ENCODE peak calls at places on chromosome 15, in eight cellular contexts. L is stomach; S is tibial artery; I is psoas muscle; R is A549; F is heart left ventricle; O is ascending aorta; J is CD8-positive, alpha-beta T cell. P is an unnamed sample. For H3K4me1, the result is how much of the 10 kb centered on the place peaks cover.

GRCh38 chr15:39580630-39581500 is at the start of gene THBS1:
- DNase-seq in L (peak), S (peak), I (peak), R (peak), F (peak), O (peak), J (peak), P (peak)

GRCh38 chr15:97875513-97876285 is 84.8 kb upstream of the ARRDC4 start:
- DNase-seq in L (no peak), S (no peak), I (no peak), R (no peak), F (peak), O (no peak), J (no peak), P (peak)

GRCh38 chr15:51460796-51461195 is 119.3 kb downstream of the GLDN start:
- DNase-seq in L (no peak), S (no peak), I (no peak), R (no peak), F (no peak), O (no peak), J (no peak), P (no peak)

GRCh38 chr15:58830556-58830955 is 59.5 kb downstream of the MINDY2 start:
- DNase-seq in L (no peak), S (no peak), I (no peak), R (no peak), F (no peak), O (no peak), J (no peak), P (no peak)

GRCh38 chr15:62999923-63000484 is 42.5 kb upstream of the TPM1 start:
- DNase-seq in L (no peak), S (no peak), I (no peak), R (no peak), F (peak), O (no peak), J (no peak), P (no peak)

GRCh38 chr15:39427705-39428104 is 153.2 kb upstream of the THBS1 start:
- DNase-seq in L (no peak), S (no peak), I (no peak), R (no peak), F (peak), O (no peak), J (no peak), P (no peak)

GRCh38 chr15:33098082-33099058 is 96.1 kb downstream of the FMN1 start:
- DNase-seq in L (no peak), S (no peak), I (no peak), R (no peak), F (no peak), O (no peak), J (no peak), P (no peak)

GRCh38 chr15:43169888-43170287 is 15.3 kb upstream of the CCNDBP1 start:
- DNase-seq in L (no peak), S (no peak), I (no peak), R (no peak), F (no peak), O (no peak), J (no peak), P (no peak)

GRCh38 chr15:62940755-62941361 is 101.7 kb upstream of the TPM1 start:
- DNase-seq in L (peak), S (peak), I (peak), R (peak), F (peak), O (peak), J (no peak), P (no peak)

GRCh38 chr15:28935316-28935715 is 49.5 kb downstream of the APBA2 start:
- DNase-seq in L (no peak), S (no peak), I (no peak), R (peak), F (no peak), O (no peak), J (peak), P (no peak)

DNA sequence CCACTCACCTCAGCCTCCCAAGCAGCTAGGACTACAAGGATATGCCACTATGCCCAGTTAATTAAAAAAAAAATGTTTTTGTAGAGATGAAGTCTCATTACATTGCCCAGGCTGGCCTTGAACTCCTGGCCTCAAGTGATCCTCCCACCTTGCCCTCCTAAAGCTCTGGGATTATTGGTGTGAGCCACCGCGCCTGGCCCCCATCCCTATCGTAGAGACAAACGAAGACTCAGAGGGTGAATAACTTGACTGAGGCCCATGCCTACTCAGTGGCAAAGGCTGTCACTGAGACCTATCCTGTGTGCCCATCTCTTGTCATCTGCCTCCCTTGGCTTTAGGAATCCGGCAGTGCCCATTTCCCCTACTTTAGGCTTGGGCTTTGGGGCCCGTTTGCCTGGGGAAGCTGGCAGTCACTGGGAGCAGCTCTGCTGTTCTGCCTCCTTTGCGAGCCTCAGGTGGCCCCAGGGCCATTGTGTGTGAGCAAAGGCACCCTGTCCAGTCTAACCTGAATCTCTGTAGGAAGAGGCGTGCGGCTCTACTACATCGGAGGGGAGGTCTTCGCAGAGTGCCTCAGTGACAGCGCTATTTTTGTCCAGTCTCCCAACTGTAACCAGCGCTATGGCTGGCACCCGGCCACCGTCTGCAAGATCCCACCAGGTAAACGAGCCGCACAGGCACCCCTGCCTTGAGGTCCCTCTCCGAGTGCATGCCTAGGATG is 70.1 kb downstream of the AAGAB start:
- DNase-seq in L (no peak), S (peak), I (no peak), R (no peak), F (no peak), O (peak), J (no peak), P (peak)
- H3K4me1 ChIP-seq in L (under half), S (under half), I (half or more), R (half or more), F (under half), O (under half), J (under half), P (under half)

GRCh38 chr15:74628949-74629348 is 13.3 kb downstream of the CLK3 start:
- DNase-seq in L (no peak), S (no peak), I (no peak), R (no peak), F (no peak), O (no peak), J (no peak), P (no peak)

GRCh38 chr15:74631408-74631807 is 15.8 kb downstream of the CLK3 start:
- DNase-seq in L (no peak), S (no peak), I (no peak), R (no peak), F (no peak), O (no peak), J (no peak), P (no peak)

GRCh38 chr15:74631087-74631385 is 15.4 kb downstream of the CLK3 start:
- DNase-seq in L (no peak), S (no peak), I (no peak), R (no peak), F (no peak), O (no peak), J (no peak), P (no peak)

GRCh38 chr15:74631935-74632560 is 16.4 kb downstream of the CLK3 start:
- DNase-seq in L (peak), S (peak), I (peak), R (peak), F (no peak), O (no peak), J (peak), P (peak)

DNA sequence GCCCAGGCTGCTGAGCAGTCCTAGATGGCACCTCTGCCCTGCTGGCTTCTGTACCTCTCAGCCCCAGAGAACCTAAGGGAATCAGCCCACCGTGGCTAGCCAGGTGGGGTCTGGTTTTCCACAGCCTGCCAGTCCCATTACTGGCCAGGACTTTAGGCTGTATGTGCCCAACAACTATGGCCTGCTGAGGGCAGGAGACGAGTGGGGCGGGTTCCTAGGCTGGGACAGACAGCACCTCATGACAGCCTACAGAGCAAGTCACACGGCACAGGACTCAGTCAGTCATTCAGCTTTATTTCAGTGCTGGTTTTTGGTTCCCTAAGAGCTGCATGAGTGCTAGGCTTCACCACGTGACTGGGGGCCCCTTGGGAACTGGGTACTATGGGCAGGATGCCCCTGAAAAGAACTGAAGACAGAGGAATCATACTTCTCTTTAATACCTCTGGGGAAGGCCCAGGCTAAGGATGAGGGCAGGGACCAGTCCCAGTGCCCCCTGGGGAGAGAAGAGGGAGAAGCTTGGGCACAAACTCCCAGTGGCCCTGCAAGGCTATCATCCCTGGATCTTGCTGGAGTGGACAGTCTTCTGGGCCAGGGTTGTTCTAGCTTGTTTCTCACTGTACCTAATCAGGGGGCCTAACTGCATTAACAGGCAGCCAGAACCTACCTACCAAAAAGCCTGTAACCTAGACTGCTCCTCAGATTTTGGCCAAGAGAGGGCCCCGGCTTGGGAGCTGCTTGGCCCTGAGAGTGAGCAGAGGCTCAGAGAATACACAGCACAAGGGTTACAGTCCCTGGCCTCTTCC is 14.8 kb downstream of the CLK3 start:
- DNase-seq in L (no peak), S (no peak), I (no peak), R (no peak), F (no peak), O (no peak), J (no peak), P (no peak)
- TF ChIP-seq CTCF in L (no peak), S (no peak), I (no peak), R (no peak), F (no peak), O (no peak), J (no peak), P (no peak)

DNA sequence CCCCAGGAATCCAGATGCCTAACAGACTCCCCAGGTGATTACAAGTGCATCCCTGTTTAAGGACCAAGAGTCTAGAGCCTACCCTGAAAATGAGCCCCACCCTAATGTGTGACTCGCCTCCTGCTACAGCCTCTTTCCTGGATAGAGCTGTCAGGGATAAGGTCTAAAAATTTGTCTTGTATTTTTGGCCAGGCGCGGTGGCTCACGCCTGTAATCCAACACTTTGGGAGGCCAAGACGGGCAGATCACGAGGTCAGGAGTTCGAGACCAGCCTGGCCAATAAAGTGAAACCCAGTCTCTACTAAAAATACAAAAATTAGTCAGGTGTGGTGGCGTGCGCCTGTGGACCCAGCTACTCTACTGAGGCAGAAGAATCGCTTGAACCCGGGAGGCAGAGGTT is 11.2 kb downstream of the TMC3 start:
- DNase-seq in L (no peak), S (no peak), I (no peak), R (no peak), F (no peak), O (no peak), J (no peak), P (no peak)
- H3K4me1 ChIP-seq in L (under half), S (under half), I (under half), R (under half), F (under half), O (under half), J (under half), P (under half)

GRCh38 chr15:49673861-49674260 is 53.0 kb downstream of the DTWD1 start:
- DNase-seq in L (no peak), S (no peak), I (no peak), R (no peak), F (no peak), O (no peak), J (no peak), P (no peak)

GRCh38 chr15:49669288-49669687 is 48.4 kb downstream of the DTWD1 start:
- DNase-seq in L (no peak), S (no peak), I (no peak), R (no peak), F (no peak), O (no peak), J (no peak), P (no peak)

GRCh38 chr15:49678655-49679054 is 57.8 kb downstream of the DTWD1 start:
- DNase-seq in L (no peak), S (no peak), I (no peak), R (no peak), F (no peak), O (no peak), J (no peak), P (no peak)

GRCh38 chr15:49674370-49674769 is 53.5 kb downstream of the DTWD1 start:
- DNase-seq in L (no peak), S (no peak), I (no peak), R (no peak), F (no peak), O (no peak), J (no peak), P (no peak)

DNA sequence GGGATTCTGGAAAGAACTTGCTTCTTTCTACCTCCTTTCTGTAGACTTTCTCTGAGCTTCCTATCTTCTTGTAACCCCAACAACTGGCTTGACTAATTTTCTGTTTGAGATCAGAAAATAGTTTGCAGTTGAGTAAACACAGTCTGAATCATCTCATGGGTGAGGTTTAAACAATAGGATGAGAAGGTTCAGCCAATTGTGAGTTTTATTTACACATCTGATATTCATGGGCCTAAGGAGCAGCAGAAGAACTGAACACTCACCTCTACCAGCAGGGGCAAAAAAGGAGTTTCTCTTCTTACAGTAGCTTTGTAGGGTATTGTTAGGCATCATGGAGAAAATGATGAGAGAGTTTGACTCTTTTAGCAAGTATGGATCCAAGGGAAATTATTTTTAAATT is 54.2 kb downstream of the DTWD1 start:
- DNase-seq in L (no peak), S (no peak), I (no peak), R (peak), F (no peak), O (no peak), J (no peak), P (no peak)
- TF ChIP-seq CTCF in L (no peak), S (no peak), I (no peak), R (no peak), F (no peak), O (no peak), J (no peak), P (no peak)

DNA sequence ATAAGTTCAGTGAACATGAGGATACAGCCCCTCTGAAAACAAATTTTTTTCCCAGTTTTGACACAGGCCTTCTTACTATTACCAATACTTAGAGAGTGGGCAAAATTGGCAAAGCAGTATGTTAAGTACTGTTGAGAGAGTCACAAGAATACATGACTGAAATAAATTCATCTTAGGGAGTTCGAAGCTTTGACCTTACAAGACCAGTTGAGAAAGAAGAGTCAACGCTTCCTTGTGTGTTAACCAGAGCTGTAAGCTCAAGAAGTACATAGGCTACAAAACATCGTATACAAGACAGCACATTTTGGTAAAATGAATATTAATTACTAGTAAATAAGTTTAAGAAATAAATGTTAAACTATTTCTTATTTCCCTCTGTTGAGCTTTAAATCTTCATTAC is 164.4 kb upstream of the RORA start:
- DNase-seq in L (no peak), S (no peak), I (no peak), R (no peak), F (no peak), O (no peak), J (no peak), P (no peak)
- H3K4me1 ChIP-seq in L (under half), S (under half), I (under half), R (under half), F (under half), O (under half), J (under half), P (under half)

DNA sequence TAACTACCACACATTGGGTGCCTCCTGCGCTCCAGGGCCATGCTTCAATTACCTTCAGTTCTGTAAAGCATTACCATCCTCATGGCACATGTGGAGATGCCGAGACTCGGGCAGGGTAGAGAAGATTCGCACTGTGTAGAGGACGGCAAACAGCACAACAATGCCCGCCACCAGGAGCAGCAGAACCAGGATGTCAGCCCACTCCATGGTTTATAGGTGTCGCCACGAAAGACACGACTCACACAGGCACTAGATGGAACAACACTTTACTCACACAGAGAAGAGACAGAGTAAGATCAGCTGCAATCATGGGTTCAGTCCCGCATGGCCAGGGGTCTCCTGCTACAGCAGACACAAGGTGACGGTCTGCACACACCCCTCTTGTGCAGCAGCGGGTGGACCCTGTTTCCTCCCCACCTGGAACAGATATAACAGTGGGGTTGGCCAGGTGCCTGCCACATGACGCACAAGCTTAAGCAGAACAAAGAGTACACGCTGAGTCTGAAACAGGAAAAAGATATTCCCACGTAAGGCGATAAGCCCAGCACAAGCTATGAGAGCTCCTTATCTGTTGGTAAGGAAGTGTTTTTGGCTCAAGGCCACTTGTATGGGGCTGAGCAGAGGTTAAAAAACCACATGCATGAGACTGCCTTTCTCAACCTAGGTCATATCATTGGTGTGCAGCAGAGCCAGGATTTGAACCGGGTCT is 2.5 kb upstream of the TBC1D21 start:
- DNase-seq in L (peak), S (peak), I (peak), R (no peak), F (peak), O (no peak), J (no peak), P (no peak)
- TF ChIP-seq CTCF in L (no peak), S (no peak), I (no peak), R (no peak), F (no peak), O (no peak), J (no peak), P (no peak)

GRCh38 chr15:40925863-40926658 is 3.1 kb upstream of the DLL4 start:
- DNase-seq in L (no peak), S (no peak), I (no peak), R (no peak), F (no peak), O (no peak), J (no peak), P (no peak)

GRCh38 chr15:40926659-40927496 is 2.3 kb upstream of the DLL4 start:
- DNase-seq in L (no peak), S (no peak), I (no peak), R (no peak), F (no peak), O (no peak), J (no peak), P (no peak)

GRCh38 chr15:40928975-40929729 is at the start of gene DLL4:
- DNase-seq in L (peak), S (peak), I (peak), R (peak), F (peak), O (no peak), J (no peak), P (no peak)

GRCh38 chr15:40928351-40928974 is 677 bp upstream of the DLL4 start:
- DNase-seq in L (no peak), S (no peak), I (no peak), R (no peak), F (no peak), O (no peak), J (no peak), P (no peak)

DNA sequence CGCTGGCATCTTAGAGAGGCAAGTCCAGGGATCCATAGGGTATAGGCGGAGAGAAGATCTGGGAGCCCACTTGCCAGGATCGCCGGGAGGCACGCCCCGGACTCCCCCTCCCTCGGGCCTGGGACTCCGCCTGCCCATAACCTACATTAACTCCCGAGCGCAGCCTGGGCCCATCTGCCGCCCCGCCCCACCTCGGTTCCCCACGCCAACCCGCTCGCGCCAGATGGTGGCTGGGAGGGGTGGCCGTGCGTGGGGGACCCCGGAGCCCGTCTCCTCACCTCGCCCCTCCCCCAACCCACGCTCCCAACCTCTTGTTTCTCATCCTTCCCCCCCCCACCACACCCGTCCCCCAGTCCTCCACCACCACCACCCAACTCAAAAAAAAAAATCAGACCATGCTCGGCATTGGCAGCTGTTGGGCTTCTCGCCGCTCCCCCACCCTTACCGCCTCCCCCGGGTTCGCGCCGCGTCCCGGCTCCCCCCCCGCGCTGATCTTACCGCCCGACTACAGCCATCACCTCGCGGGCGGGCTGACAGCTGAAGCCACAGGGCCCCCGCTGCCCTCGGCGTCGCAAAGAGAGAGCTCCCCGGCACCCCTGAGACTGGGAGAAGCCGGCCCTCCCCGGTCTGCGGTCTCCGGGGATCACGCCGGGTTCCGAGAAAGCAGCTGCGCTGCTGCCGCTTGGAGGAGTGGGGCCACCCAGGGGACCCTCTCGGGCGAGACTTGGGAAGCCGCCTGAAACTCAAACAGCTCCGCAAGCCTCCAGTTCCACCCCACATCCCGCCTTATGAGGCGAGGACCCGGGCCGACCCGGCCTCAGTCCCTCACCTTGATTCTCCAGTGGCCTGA is 1.4 kb upstream of the DLL4 start:
- DNase-seq in L (no peak), S (no peak), I (peak), R (no peak), F (no peak), O (no peak), J (no peak), P (no peak)
- H3K4me1 ChIP-seq in L (half or more), S (half or more), I (half or more), R (under half), F (under half), O (under half), J (half or more), P (under half)

P was measured in pancreas.